ENCODE peak calls at places on chromosomes 5 and 9, in eight cellular contexts. J is A172, D is mesothelial cell of epicardium, H is NCI-H82, Y is AG08395, R is KG1, C is hepatic stellate cell, G is HuH-7. M is an unnamed sample.

GRCh38 chr9:93654351-93654961 is 78.1 kb downstream of the PHF2 start:
- DNase-seq in C (no peak), R (no peak), J (no peak), H (no peak), Y (no peak), D (peak), G (no peak), M (peak)

GRCh38 chr9:4011062-4011461 is 288.8 kb downstream of the GLIS3 start:
- DNase-seq in J (no peak), H (no peak), R (no peak), C (no peak), Y (no peak), D (no peak), G (no peak), M (no peak)

GRCh38 chr9:86274821-86275643 is 7.3 kb downstream of the ISCA1 start:
- DNase-seq in C (no peak), H (no peak), G (no peak), J (no peak), R (no peak), D (no peak), Y (no peak), M (no peak)

GRCh38 chr5:99814311-99815063 is 720.7 kb upstream of the FAM174A start:
- DNase-seq in J (no peak), Y (no peak), G (no peak), D (no peak), C (no peak), H (no peak), R (no peak), M (no peak)

GRCh38 chr5:149517461-149518122 is 33.6 kb downstream of the CSNK1A1 start:
- DNase-seq in H (no peak), C (no peak), D (no peak), Y (no peak), R (no peak), J (no peak), G (no peak), M (no peak)

GRCh38 chr9:136847065-136847826 is 2.0 kb upstream of the PHPT1 start:
- DNase-seq in H (peak), D (no peak), Y (peak), C (no peak), R (no peak), G (peak), J (no peak), M (peak)

GRCh38 chr5:177085985-177086917 is at the start of gene FGFR4:
- DNase-seq in Y (peak), G (peak), H (peak), J (peak), D (peak), R (no peak), C (peak), M (peak)

GRCh38 chr5:39106332-39106731 is 32.1 kb upstream of the RICTOR start:
- DNase-seq in D (no peak), G (no peak), R (no peak), H (no peak), C (no peak), J (no peak), Y (peak), M (no peak)

GRCh38 chr5:38896760-38897159 is 50.9 kb downstream of the OSMR start:
- DNase-seq in R (no peak), C (no peak), Y (no peak), G (no peak), D (no peak), H (no peak), J (no peak), M (no peak)